ENCODE peak calls at places on chromosomes 12 and 14, in seven cellular contexts. J, Q, I, P, H, N and E are unnamed samples.

GRCh38 chr12:57941165-57941894 is at the start of gene ATP23:
- DNase-seq in J (peak; percentile 94), N (peak; percentile 97), P (peak; percentile 98), Q (peak; percentile 77), I (peak; percentile 82), H (peak; percentile 100), E (peak; percentile 100)

GRCh38 chr14:24940213-24940783 is 109.6 kb downstream of the STXBP6 start:
- DNase-seq in N (no peak), I (no peak), Q (no peak), H (no peak), J (no peak), P (no peak), E (no peak)

GRCh38 chr14:104326848-104327247 is 188.5 kb downstream of the KIF26A start:
- DNase-seq in N (no peak), Q (no peak), J (no peak), P (no peak), I (no peak), H (peak; percentile 12), E (peak; percentile 13)

GRCh38 chr12:541676-542289 is 82.0 kb downstream of the B4GALNT3 start:
- DNase-seq in H (no peak), Q (no peak), P (no peak), J (no peak), N (peak; percentile 64), I (no peak), E (peak; percentile 94)

GRCh38 chr14:54550514-54550913 is 16.4 kb upstream of the SAMD4A start:
- DNase-seq in P (no peak), Q (no peak), H (no peak), J (no peak), N (no peak), I (no peak), E (no peak)

GRCh38 chr12:98856897-98857540 is 211.9 kb downstream of the APAF1 start:
- DNase-seq in P (no peak), I (no peak), H (peak; percentile 97), Q (no peak), J (no peak), N (no peak), E (peak; percentile 97)

GRCh38 chr14:58408681-58409080 is 13.0 kb downstream of the TOMM20L start:
- DNase-seq in I (no peak), P (no peak), J (no peak), Q (no peak), N (no peak), H (no peak), E (no peak)

GRCh38 chr14:61417890-61418455 is 96.6 kb downstream of the PRKCH start:
- DNase-seq in P (no peak), Q (no peak), N (no peak), H (no peak), I (no peak), J (no peak), E (no peak)

GRCh38 chr14:96762650-96763049 is 34.5 kb upstream of the VRK1 start:
- DNase-seq in N (no peak), Q (peak; percentile 57), H (peak; percentile 71), P (peak; percentile 70), I (no peak), J (peak; percentile 71), E (peak; percentile 71)

GRCh38 chr12:47825239-47825639 is 5.5 kb upstream of the HDAC7 start:
- DNase-seq in J (no peak), P (no peak), N (no peak), Q (peak; percentile 62), H (no peak), I (no peak), E (no peak)

GRCh38 chr12:17579148-17580026 is 510.6 kb downstream of the RERGL start:
- DNase-seq in P (no peak), H (peak; percentile 50), N (no peak), I (no peak), J (no peak), Q (no peak), E (peak; percentile 56)

GRCh38 chr12:46219892-46220655 is 48.8 kb downstream of the SLC38A1 start:
- DNase-seq in J (no peak), I (peak; percentile 70), N (no peak), Q (peak; percentile 94), P (no peak), H (no peak), E (peak; percentile 91)

GRCh38 chr12:127570387-127570786 is 696.6 kb upstream of the TMEM132C start:
- DNase-seq in N (no peak), Q (no peak), I (no peak), H (no peak), J (no peak), P (no peak), E (no peak)

GRCh38 chr14:69242311-69243224 is 17.4 kb upstream of the GALNT16 start:
- DNase-seq in H (peak; percentile 83), J (peak; percentile 77), N (no peak), I (peak; percentile 37), P (peak; percentile 81), Q (peak; percentile 89), E (peak; percentile 71)

GRCh38 chr12:56714431-56714929 is 10.6 kb downstream of the NACA start:
- DNase-seq in H (no peak), Q (no peak), P (no peak), J (no peak), N (no peak), I (no peak), E (no peak)

GRCh38 chr14:81430284-81430683 is 30.2 kb upstream of the STON2 start:
- DNase-seq in J (no peak), H (no peak), I (no peak), Q (no peak), P (no peak), N (no peak), E (no peak)

GRCh38 chr14:75800792-75801191 is 139.7 kb downstream of the TTLL5 start:
- DNase-seq in P (no peak), Q (no peak), H (peak; percentile 84), I (no peak), J (no peak), N (no peak), E (no peak)

GRCh38 chr12:76586764-76587395 is 27.3 kb upstream of the OSBPL8 start:
- DNase-seq in N (no peak), Q (peak; percentile 80), H (no peak), I (peak; percentile 16), J (peak; percentile 20), P (peak; percentile 26), E (no peak)

GRCh38 chr12:111360325-111360930 is 8.5 kb downstream of the PHETA1 start:
- DNase-seq in P (no peak), N (no peak), H (no peak), Q (no peak), I (no peak), J (no peak), E (no peak)

GRCh38 chr12:74624206-74624605 is 86.6 kb downstream of the ATXN7L3B start:
- DNase-seq in P (no peak), J (no peak), H (no peak), N (no peak), I (no peak), Q (no peak), E (no peak)